ENCODE peak calls at places on chromosomes 5 and 9, in nine cellular contexts. Q is prostate gland, E is stomach, R is heart left ventricle, J is body of pancreas, X is GM12891, K is thyroid gland, V is ovary, F is erythroblast. G is an unnamed sample.
A peak's percentile ranks its signal among the peaks of the same experiment; 100 is the strongest.

GRCh38 chr9:107827304-107827703 is 337.7 kb upstream of the KLF4 start:
- DNase-seq in R (no peak), V (no peak), K (no peak), F (no peak), J (no peak), E (no peak), X (no peak), Q (no peak), G (no peak)

GRCh38 chr9:130356877-130357584 is 87.7 kb upstream of the ASS1 start:
- DNase-seq in V (no peak), K (no peak), F (no peak), J (no peak), R (no peak), E (no peak), X (no peak), Q (no peak), G (no peak)

GRCh38 chr5:172683696-172684464 is 42.8 kb downstream of the NEURL1B start:
- DNase-seq in E (no peak), K (no peak), V (no peak), X (no peak), Q (no peak), J (no peak), R (no peak), F (peak; percentile 15), G (no peak)

GRCh38 chr5:134511796-134512660 is 13.4 kb upstream of the JADE2 start:
- DNase-seq in E (peak; percentile 67), K (peak; percentile 61), Q (no peak), V (peak; percentile 83), R (peak; percentile 89), F (peak; percentile 21), X (no peak), J (peak; percentile 91), G (no peak)

GRCh38 chr5:79416499-79416898 is 97.4 kb downstream of the HOMER1 start:
- DNase-seq in F (no peak), X (peak; percentile 9), Q (no peak), R (peak; percentile 50), J (peak; percentile 3), E (no peak), K (no peak), V (no peak), G (no peak)

GRCh38 chr5:171275822-171276544 is 33.1 kb upstream of the TLX3 start:
- DNase-seq in F (no peak), J (no peak), V (no peak), E (no peak), K (no peak), X (no peak), Q (no peak), R (no peak), G (no peak)

GRCh38 chr9:131851414-131851813 is 111.5 kb upstream of the RAPGEF1 start:
- DNase-seq in X (no peak), K (no peak), R (no peak), V (no peak), Q (no peak), J (no peak), F (no peak), E (no peak), G (no peak)

GRCh38 chr5:172733974-172734346 is 37.0 kb downstream of the DUSP1 start:
- DNase-seq in R (no peak), Q (no peak), E (no peak), X (no peak), J (no peak), V (no peak), K (no peak), F (no peak), G (no peak)

GRCh38 chr5:173513521-173513991 is 102.9 kb downstream of the BOD1 start:
- DNase-seq in J (no peak), V (no peak), K (no peak), Q (no peak), R (no peak), E (no peak), X (no peak), F (no peak), G (no peak)

GRCh38 chr9:80061940-80062339 is 490.2 kb downstream of the TLE4 start:
- DNase-seq in K (peak; percentile 1), X (no peak), R (no peak), Q (no peak), V (no peak), E (no peak), F (no peak), J (peak; percentile 19), G (peak; percentile 27)

GRCh38 chr9:93560991-93561390 is 15.4 kb upstream of the PHF2 start:
- DNase-seq in F (no peak), X (no peak), Q (no peak), V (no peak), J (no peak), E (no peak), R (no peak), K (no peak), G (no peak)

GRCh38 chr9:22201256-22201655 is 192.2 kb upstream of the CDKN2B start:
- DNase-seq in X (no peak), R (no peak), J (no peak), F (no peak), K (no peak), Q (no peak), V (no peak), E (no peak), G (no peak)

GRCh38 chr9:127980706-127981558 is at the start of gene EEIG1:
- DNase-seq in R (peak; percentile 96), K (peak; percentile 96), J (peak; percentile 96), X (peak; percentile 90), E (peak; percentile 96), V (peak; percentile 96), Q (peak; percentile 95), F (peak; percentile 97), G (peak; percentile 97)
- TF ChIP-seq POLR2A in R (peak; percentile 80), K (peak; percentile 96), J (peak; percentile 80), X (peak; percentile 48), E (no peak), V (peak; percentile 70), Q (peak; percentile 80), F (peak; percentile 69), G (peak; percentile 89)

DNA sequence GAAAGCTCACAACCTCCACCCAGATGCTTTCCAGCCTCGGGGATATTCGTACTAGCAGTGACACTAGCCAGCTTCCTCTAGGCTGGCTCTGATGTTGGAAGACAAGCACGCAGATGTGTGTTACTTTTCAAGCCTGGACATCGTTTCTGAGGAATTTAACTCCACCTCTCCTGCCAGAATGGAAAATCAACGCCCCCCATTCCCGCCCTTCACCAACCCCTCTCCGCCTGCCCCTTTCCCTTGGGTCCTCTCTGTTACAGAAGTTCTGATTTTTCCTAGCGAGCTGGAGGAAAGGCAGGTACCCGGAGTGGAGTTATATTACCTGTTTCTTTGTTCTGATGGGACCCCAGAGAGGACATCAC is 543 bp upstream of the NNT start:
- DNase-seq in R (peak; percentile 47), J (peak; percentile 46), K (peak; percentile 27), X (peak; percentile 13), F (peak; percentile 57), E (peak; percentile 27), V (peak; percentile 36), Q (peak; percentile 10), G (no peak)
- TF ChIP-seq POLR2A in R (no peak), J (peak; percentile 3), K (peak; percentile 29), X (no peak), F (no peak), E (no peak), V (no peak), Q (no peak), G (no peak)

DNA sequence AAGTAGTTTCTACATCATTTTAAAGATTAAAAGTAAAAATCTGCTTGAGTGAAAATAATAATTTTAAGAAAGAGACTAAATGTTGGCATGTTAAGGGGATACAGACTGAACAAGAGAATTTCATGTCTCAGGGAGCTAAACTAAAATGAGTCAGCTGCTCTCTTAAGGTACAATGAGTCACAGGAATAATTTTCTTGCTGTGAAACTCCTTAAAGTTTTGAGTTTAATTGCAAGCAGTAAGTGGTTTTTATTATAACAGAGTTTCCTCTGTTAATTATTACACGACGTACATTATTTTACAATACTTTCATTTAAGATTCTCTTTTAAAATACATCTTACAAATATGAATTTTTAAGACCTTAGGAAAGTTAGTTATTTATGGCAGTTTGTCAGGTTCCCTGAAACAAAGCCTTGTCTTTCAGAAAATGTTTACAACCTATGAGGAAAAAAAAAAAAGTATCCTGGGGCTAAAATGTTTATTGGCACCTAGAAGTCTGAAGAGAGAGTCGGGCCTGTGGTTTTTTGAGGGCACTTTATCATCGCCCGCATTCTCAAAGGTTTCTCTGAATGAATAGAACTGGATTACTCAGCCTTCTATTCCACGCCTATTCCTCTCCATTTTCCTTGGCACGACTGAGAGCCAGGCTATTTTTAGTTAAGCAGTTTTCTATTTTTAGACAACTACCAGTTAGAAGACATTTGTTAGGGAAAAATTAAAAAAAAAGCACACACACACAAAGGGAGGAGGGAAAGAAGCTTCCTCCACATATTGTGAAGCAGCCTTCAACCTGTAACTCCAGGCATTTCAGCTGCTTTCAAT is 97.4 kb downstream of the MEF2C start:
- DNase-seq in J (peak; percentile 67), R (no peak), K (peak; percentile 80), X (no peak), F (peak; percentile 9), V (peak; percentile 28), Q (peak; percentile 10), E (no peak), G (no peak)
- TF ChIP-seq POLR2A in J (no peak), R (no peak), K (peak; percentile 44), X (no peak), F (no peak), V (no peak), Q (no peak), E (no peak), G (no peak)

GRCh38 chr5:322281-322941 is 897 bp downstream of the AHRR start:
- DNase-seq in X (no peak), F (no peak), K (no peak), R (no peak), E (no peak), Q (no peak), J (no peak), V (no peak), G (no peak)

GRCh38 chr5:320524-321232 is 836 bp upstream of the AHRR start:
- DNase-seq in Q (no peak), V (no peak), F (no peak), E (no peak), X (no peak), R (no peak), J (no peak), K (no peak), G (no peak)

GRCh38 chr5:321233-321725 is at the start of gene AHRR:
- DNase-seq in Q (peak; percentile 31), R (peak; percentile 58), E (peak; percentile 68), X (peak; percentile 88), V (peak; percentile 56), J (peak; percentile 38), F (peak; percentile 68), K (peak; percentile 47), G (peak; percentile 76)

GRCh38 chr5:322942-323879 is 1.7 kb downstream of the AHRR start:
- DNase-seq in F (no peak), K (no peak), E (no peak), V (no peak), R (no peak), Q (no peak), J (no peak), X (no peak), G (no peak)

DNA sequence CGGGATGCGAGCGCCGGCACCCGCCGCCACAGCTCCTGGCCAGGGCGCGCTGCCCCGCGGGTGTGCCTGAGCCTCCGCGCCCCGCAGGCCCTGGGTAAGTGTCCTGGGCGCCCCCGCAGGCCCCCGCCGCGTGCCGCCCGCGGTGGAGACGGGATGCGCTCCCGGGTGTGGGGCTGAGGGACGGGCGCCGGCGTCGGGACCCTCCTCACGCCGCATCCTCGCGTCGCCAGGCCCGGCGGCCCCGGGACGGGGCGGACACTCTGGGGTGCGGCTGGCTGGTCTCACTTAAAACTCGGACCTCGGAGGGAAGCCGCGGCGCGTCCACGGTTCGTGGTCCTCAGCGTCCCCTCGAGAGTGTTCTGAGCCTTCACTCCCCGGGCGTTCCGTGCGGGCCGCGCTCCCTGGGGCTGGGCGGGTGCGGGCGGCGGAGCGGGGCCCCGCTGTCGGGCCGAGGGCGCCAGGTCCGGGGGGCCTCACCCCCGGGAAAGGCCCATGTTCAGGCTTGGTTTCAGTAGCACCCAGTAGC is 275 bp downstream of the AHRR start:
- DNase-seq in E (no peak), J (no peak), X (no peak), V (no peak), F (no peak), Q (no peak), K (no peak), R (no peak), G (no peak)
- TF ChIP-seq POLR2A in E (no peak), J (no peak), X (peak; percentile 48), V (no peak), F (no peak), Q (no peak), K (no peak), R (no peak), G (no peak)

G was measured in H54.